ENCODE peak calls at places on chromosomes 11 and 22, in eight cellular contexts. One of them, this sample, is unnamed.

GRCh38 chr11:107840120-107840479 is 18.5 kb downstream of the SLC35F2 start:
- DNase-seq in left ventricle myocardium inferior: no peak
- DNase-seq in right lobe of liver: no peak
- DNase-seq in pancreas: no peak
- DNase-seq in HCT116: no peak
- DNase-seq in PC-9: no peak
- DNase-seq in GM23248: no peak
- DNase-seq in CD8-positive, alpha-beta memory T cell: no peak
- DNase-seq in this sample: no peak

GRCh38 chr11:129732926-129733325 is 82.7 kb upstream of the TMEM45B start:
- DNase-seq in left ventricle myocardium inferior: no peak
- DNase-seq in right lobe of liver: no peak
- DNase-seq in HCT116: no peak
- DNase-seq in pancreas: no peak
- DNase-seq in GM23248: no peak
- DNase-seq in CD8-positive, alpha-beta memory T cell: no peak
- DNase-seq in PC-9: peak; percentile 99
- DNase-seq in this sample: no peak

GRCh38 chr11:115660072-115660805 is 156.0 kb upstream of the CADM1 start:
- DNase-seq in GM23248: no peak
- DNase-seq in left ventricle myocardium inferior: no peak
- DNase-seq in PC-9: no peak
- DNase-seq in CD8-positive, alpha-beta memory T cell: no peak
- DNase-seq in pancreas: no peak
- DNase-seq in right lobe of liver: no peak
- DNase-seq in HCT116: no peak
- DNase-seq in this sample: no peak

GRCh38 chr11:37124384-37124783 is 526.3 kb upstream of the RAG2 start:
- DNase-seq in PC-9: no peak
- DNase-seq in HCT116: no peak
- DNase-seq in pancreas: no peak
- DNase-seq in left ventricle myocardium inferior: no peak
- DNase-seq in CD8-positive, alpha-beta memory T cell: no peak
- DNase-seq in GM23248: no peak
- DNase-seq in right lobe of liver: no peak
- DNase-seq in this sample: no peak

GRCh38 chr11:120302001-120302805 is 22.9 kb upstream of the TLCD5 start:
- DNase-seq in pancreas: peak; percentile 66
- DNase-seq in PC-9: peak; percentile 99
- DNase-seq in right lobe of liver: peak; percentile 64
- DNase-seq in CD8-positive, alpha-beta memory T cell: no peak
- DNase-seq in GM23248: no peak
- DNase-seq in HCT116: no peak
- DNase-seq in left ventricle myocardium inferior: no peak
- DNase-seq in this sample: no peak

GRCh38 chr22:21045585-21046294 is at the start of gene LRRC74B:
- DNase-seq in left ventricle myocardium inferior: peak; percentile 89
- DNase-seq in CD8-positive, alpha-beta memory T cell: peak; percentile 82
- DNase-seq in HCT116: peak; percentile 63
- DNase-seq in GM23248: peak; percentile 98
- DNase-seq in right lobe of liver: peak; percentile 84
- DNase-seq in PC-9: peak; percentile 68
- DNase-seq in pancreas: peak; percentile 88
- DNase-seq in this sample: peak; percentile 94

GRCh38 chr11:44572884-44573283 is 7.4 kb downstream of the CD82 start:
- DNase-seq in HCT116: no peak
- DNase-seq in left ventricle myocardium inferior: no peak
- DNase-seq in GM23248: no peak
- DNase-seq in pancreas: peak; percentile 71
- DNase-seq in CD8-positive, alpha-beta memory T cell: no peak
- DNase-seq in right lobe of liver: no peak
- DNase-seq in PC-9: no peak
- DNase-seq in this sample: no peak

GRCh38 chr11:96144553-96144952 is 198.4 kb downstream of the MAML2 start:
- DNase-seq in HCT116: no peak
- DNase-seq in left ventricle myocardium inferior: no peak
- DNase-seq in pancreas: no peak
- DNase-seq in PC-9: peak; percentile 27
- DNase-seq in GM23248: no peak
- DNase-seq in CD8-positive, alpha-beta memory T cell: no peak
- DNase-seq in right lobe of liver: no peak
- DNase-seq in this sample: no peak

GRCh38 chr22:44583076-44583760 is 85.2 kb upstream of the RTL6 start:
- DNase-seq in GM23248: peak; percentile 80
- DNase-seq in HCT116: no peak
- DNase-seq in left ventricle myocardium inferior: peak; percentile 9
- DNase-seq in PC-9: no peak
- DNase-seq in pancreas: no peak
- DNase-seq in right lobe of liver: peak; percentile 25
- DNase-seq in CD8-positive, alpha-beta memory T cell: peak; percentile 23
- DNase-seq in this sample: peak; percentile 13

GRCh38 chr11:115659061-115659963 is 155.1 kb upstream of the CADM1 start:
- DNase-seq in PC-9: no peak
- DNase-seq in GM23248: no peak
- DNase-seq in CD8-positive, alpha-beta memory T cell: no peak
- DNase-seq in right lobe of liver: no peak
- DNase-seq in left ventricle myocardium inferior: peak; percentile 45
- DNase-seq in pancreas: peak; percentile 12
- DNase-seq in HCT116: no peak
- DNase-seq in this sample: peak; percentile 29

GRCh38 chr22:25451480-25452114 is 112.9 kb upstream of the GRK3 start:
- DNase-seq in GM23248: peak; percentile 39
- DNase-seq in PC-9: no peak
- DNase-seq in left ventricle myocardium inferior: no peak
- DNase-seq in HCT116: no peak
- DNase-seq in CD8-positive, alpha-beta memory T cell: no peak
- DNase-seq in right lobe of liver: no peak
- DNase-seq in pancreas: no peak
- DNase-seq in this sample: no peak

GRCh38 chr11:44777537-44778199 is 50.9 kb downstream of the TSPAN18 start:
- DNase-seq in pancreas: no peak
- DNase-seq in left ventricle myocardium inferior: no peak
- DNase-seq in HCT116: no peak
- DNase-seq in GM23248: no peak
- DNase-seq in right lobe of liver: no peak
- DNase-seq in CD8-positive, alpha-beta memory T cell: no peak
- DNase-seq in PC-9: no peak
- DNase-seq in this sample: no peak

GRCh38 chr22:19959043-19959586 is 17.5 kb upstream of the TXNRD2 start:
- DNase-seq in CD8-positive, alpha-beta memory T cell: no peak
- DNase-seq in PC-9: no peak
- DNase-seq in right lobe of liver: peak; percentile 96
- DNase-seq in pancreas: peak; percentile 78
- DNase-seq in HCT116: peak; percentile 65
- DNase-seq in GM23248: peak; percentile 77
- DNase-seq in left ventricle myocardium inferior: peak; percentile 83
- DNase-seq in this sample: peak; percentile 78

GRCh38 chr22:17706451-17706900 is 67.8 kb downstream of the BID start:
- DNase-seq in CD8-positive, alpha-beta memory T cell: no peak
- DNase-seq in HCT116: peak; percentile 54
- DNase-seq in left ventricle myocardium inferior: no peak
- DNase-seq in pancreas: no peak
- DNase-seq in PC-9: peak; percentile 84
- DNase-seq in GM23248: peak; percentile 95
- DNase-seq in right lobe of liver: no peak
- DNase-seq in this sample: no peak

GRCh38 chr11:122804161-122804560 is 34.1 kb upstream of the CRTAM start:
- DNase-seq in PC-9: peak; percentile 88
- DNase-seq in GM23248: peak; percentile 88
- DNase-seq in HCT116: no peak
- DNase-seq in right lobe of liver: no peak
- DNase-seq in left ventricle myocardium inferior: no peak
- DNase-seq in pancreas: no peak
- DNase-seq in CD8-positive, alpha-beta memory T cell: no peak
- DNase-seq in this sample: no peak

GRCh38 chr22:49182416-49182815 is 645.3 kb downstream of the BRD1 start:
- DNase-seq in pancreas: no peak
- DNase-seq in CD8-positive, alpha-beta memory T cell: peak; percentile 43
- DNase-seq in right lobe of liver: no peak
- DNase-seq in PC-9: no peak
- DNase-seq in HCT116: no peak
- DNase-seq in GM23248: no peak
- DNase-seq in left ventricle myocardium inferior: no peak
- DNase-seq in this sample: peak; percentile 34

GRCh38 chr22:20741008-20741633 is 32.8 kb upstream of the SERPIND1 start:
- DNase-seq in pancreas: no peak
- DNase-seq in left ventricle myocardium inferior: no peak
- DNase-seq in right lobe of liver: no peak
- DNase-seq in HCT116: no peak
- DNase-seq in CD8-positive, alpha-beta memory T cell: no peak
- DNase-seq in PC-9: no peak
- DNase-seq in GM23248: no peak
- DNase-seq in this sample: no peak

GRCh38 chr22:48751539-48752437 is 1075.9 kb downstream of the BRD1 start:
- DNase-seq in right lobe of liver: no peak
- DNase-seq in pancreas: peak; percentile 2
- DNase-seq in left ventricle myocardium inferior: no peak
- DNase-seq in GM23248: no peak
- DNase-seq in CD8-positive, alpha-beta memory T cell: no peak
- DNase-seq in PC-9: no peak
- DNase-seq in HCT116: no peak
- DNase-seq in this sample: no peak

GRCh38 chr11:96781082-96781481 is 391.3 kb downstream of the JRKL start:
- DNase-seq in left ventricle myocardium inferior: no peak
- DNase-seq in right lobe of liver: no peak
- DNase-seq in pancreas: no peak
- DNase-seq in HCT116: no peak
- DNase-seq in PC-9: no peak
- DNase-seq in GM23248: no peak
- DNase-seq in CD8-positive, alpha-beta memory T cell: no peak
- DNase-seq in this sample: no peak

GRCh38 chr11:46724088-46724487 is 5.1 kb downstream of the F2 start:
- DNase-seq in left ventricle myocardium inferior: no peak
- DNase-seq in CD8-positive, alpha-beta memory T cell: no peak
- DNase-seq in PC-9: no peak
- DNase-seq in GM23248: no peak
- DNase-seq in right lobe of liver: peak; percentile 55
- DNase-seq in HCT116: no peak
- DNase-seq in pancreas: no peak
- DNase-seq in this sample: no peak

GRCh38 chr11:106217456-106217855 is 140.0 kb downstream of the AASDHPPT start:
- DNase-seq in right lobe of liver: no peak
- DNase-seq in pancreas: no peak
- DNase-seq in GM23248: peak; percentile 18
- DNase-seq in PC-9: no peak
- DNase-seq in HCT116: no peak
- DNase-seq in CD8-positive, alpha-beta memory T cell: no peak
- DNase-seq in left ventricle myocardium inferior: no peak
- DNase-seq in this sample: no peak

GRCh38 chr11:1875093-1875785 is 16.5 kb downstream of the PRR33 start:
- DNase-seq in left ventricle myocardium inferior: peak; percentile 49
- DNase-seq in right lobe of liver: peak; percentile 49
- DNase-seq in GM23248: no peak
- DNase-seq in pancreas: no peak
- DNase-seq in PC-9: no peak
- DNase-seq in HCT116: no peak
- DNase-seq in CD8-positive, alpha-beta memory T cell: peak; percentile 32
- DNase-seq in this sample: no peak
- H3K4me1 ChIP-seq in left ventricle myocardium inferior: peaks cover 64% of the 10 kb centered on the region
- H3K4me1 ChIP-seq in right lobe of liver: no peaks in the 10 kb centered on the region
- H3K4me1 ChIP-seq in GM23248: no peaks in the 10 kb centered on the region
- H3K4me1 ChIP-seq in pancreas: peaks cover 4% of the 10 kb centered on the region
- H3K4me1 ChIP-seq in PC-9: no peaks in the 10 kb centered on the region
- H3K4me1 ChIP-seq in HCT116: peaks cover 4% of the 10 kb centered on the region
- H3K4me1 ChIP-seq in CD8-positive, alpha-beta memory T cell: peaks cover 15% of the 10 kb centered on the region
- H3K4me1 ChIP-seq in this sample: peaks cover 12% of the 10 kb centered on the region

GRCh38 chr11:91904792-91905785 is 319.5 kb upstream of the FAT3 start:
- DNase-seq in right lobe of liver: no peak
- DNase-seq in GM23248: no peak
- DNase-seq in left ventricle myocardium inferior: no peak
- DNase-seq in PC-9: no peak
- DNase-seq in HCT116: no peak
- DNase-seq in CD8-positive, alpha-beta memory T cell: no peak
- DNase-seq in pancreas: no peak
- DNase-seq in this sample: no peak

GRCh38 chr11:91912322-91912721 is 312.3 kb upstream of the FAT3 start:
- DNase-seq in PC-9: no peak
- DNase-seq in left ventricle myocardium inferior: no peak
- DNase-seq in CD8-positive, alpha-beta memory T cell: no peak
- DNase-seq in GM23248: no peak
- DNase-seq in pancreas: no peak
- DNase-seq in right lobe of liver: no peak
- DNase-seq in HCT116: no peak
- DNase-seq in this sample: no peak

DNA sequence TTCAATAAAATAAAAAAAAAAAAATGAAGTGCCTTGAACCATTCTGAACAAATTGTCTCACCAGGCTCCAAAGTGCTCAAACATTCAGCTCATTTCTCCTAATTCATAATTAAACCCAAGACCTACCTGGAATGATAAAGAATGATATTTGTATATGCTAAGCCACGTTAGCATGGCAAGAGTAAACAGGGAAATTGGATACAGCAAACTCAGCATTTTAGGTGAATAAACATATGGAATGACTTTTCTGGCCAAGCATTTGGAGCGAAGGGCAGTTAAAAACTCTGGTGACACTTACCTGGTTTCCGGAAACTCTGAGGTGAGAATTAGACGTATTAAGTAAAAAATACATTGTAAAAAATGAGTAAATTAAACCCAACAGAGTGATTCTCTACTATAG is 317.4 kb upstream of the FAT3 start:
- DNase-seq in right lobe of liver: no peak
- DNase-seq in GM23248: no peak
- DNase-seq in CD8-positive, alpha-beta memory T cell: no peak
- DNase-seq in HCT116: no peak
- DNase-seq in pancreas: no peak
- DNase-seq in left ventricle myocardium inferior: no peak
- DNase-seq in PC-9: no peak
- DNase-seq in this sample: no peak
- H3K9me3 ChIP-seq in right lobe of liver: no peaks in the 10 kb centered on the region
- H3K9me3 ChIP-seq in GM23248: no peaks in the 10 kb centered on the region
- H3K9me3 ChIP-seq in CD8-positive, alpha-beta memory T cell: no peaks in the 10 kb centered on the region
- H3K9me3 ChIP-seq in HCT116: peaks cover 3% of the 10 kb centered on the region
- H3K9me3 ChIP-seq in pancreas: no peaks in the 10 kb centered on the region
- H3K9me3 ChIP-seq in left ventricle myocardium inferior: peaks cover under 1% of the 10 kb centered on the region
- H3K9me3 ChIP-seq in PC-9: no peaks in the 10 kb centered on the region
- H3K9me3 ChIP-seq in this sample: peaks cover 3% of the 10 kb centered on the region

GRCh38 chr11:57596266-57596885 is 1.1 kb upstream of the SERPING1 start:
- DNase-seq in GM23248: no peak
- DNase-seq in CD8-positive, alpha-beta memory T cell: no peak
- DNase-seq in HCT116: no peak
- DNase-seq in pancreas: no peak
- DNase-seq in right lobe of liver: peak; percentile 80
- DNase-seq in PC-9: no peak
- DNase-seq in left ventricle myocardium inferior: no peak
- DNase-seq in this sample: no peak
- H3K27ac ChIP-seq in GM23248: no peak overlapping the region
- H3K27ac ChIP-seq in CD8-positive, alpha-beta memory T cell: no peak overlapping the region
- H3K27ac ChIP-seq in HCT116: no peak overlapping the region
- H3K27ac ChIP-seq in pancreas: peak overlapping the region; percentile 9
- H3K27ac ChIP-seq in right lobe of liver: peak overlapping the region; percentile 92
- H3K27ac ChIP-seq in PC-9: no peak overlapping the region
- H3K27ac ChIP-seq in left ventricle myocardium inferior: peak overlapping the region; percentile 93
- H3K27ac ChIP-seq in this sample: peak overlapping the region; percentile 68

DNA sequence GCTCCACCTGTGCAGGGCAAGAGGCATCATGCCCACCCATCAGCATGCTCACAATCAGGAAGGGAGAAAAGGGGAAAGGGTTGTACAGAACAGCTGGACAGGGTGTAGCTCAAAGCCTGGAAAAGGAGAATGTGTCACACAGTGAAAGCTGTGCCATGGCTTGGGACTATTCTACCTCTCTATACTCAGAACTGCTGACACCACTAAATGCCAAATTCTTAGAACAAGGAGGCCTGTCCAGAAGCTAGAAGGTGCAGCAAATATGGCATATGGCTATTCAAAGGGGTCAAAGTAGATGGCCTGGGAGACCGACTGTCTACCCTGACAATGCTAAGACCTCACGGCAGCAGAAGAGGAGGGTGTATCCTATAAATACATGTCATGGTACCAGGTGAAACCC is 12.8 kb downstream of the HPS4 start:
- DNase-seq in right lobe of liver: no peak
- DNase-seq in HCT116: no peak
- DNase-seq in CD8-positive, alpha-beta memory T cell: no peak
- DNase-seq in left ventricle myocardium inferior: no peak
- DNase-seq in PC-9: no peak
- DNase-seq in pancreas: no peak
- DNase-seq in GM23248: no peak
- DNase-seq in this sample: no peak
- H3K4me1 ChIP-seq in right lobe of liver: no peaks in the 10 kb centered on the region
- H3K4me1 ChIP-seq in HCT116: peaks cover 18% of the 10 kb centered on the region
- H3K4me1 ChIP-seq in CD8-positive, alpha-beta memory T cell: no peaks in the 10 kb centered on the region
- H3K4me1 ChIP-seq in left ventricle myocardium inferior: no peaks in the 10 kb centered on the region
- H3K4me1 ChIP-seq in PC-9: no peaks in the 10 kb centered on the region
- H3K4me1 ChIP-seq in pancreas: no peaks in the 10 kb centered on the region
- H3K4me1 ChIP-seq in GM23248: peaks cover 16% of the 10 kb centered on the region
- H3K4me1 ChIP-seq in this sample: peaks cover 19% of the 10 kb centered on the region